ENCODE peak calls at places on chromosomes 11 and 22, in nine cellular contexts. P is SJSA1, N is tibial artery, E is fibroblast of mammary gland, U is stomach, J is dorsolateral prefrontal cortex, H is HCT116, C is right atrium auricular region, A is fibroblast of pulmonary artery. R is an unnamed sample.
A peak's percentile ranks its signal among the peaks of the same experiment; 100 is the strongest.

GRCh38 chr22:19494676-19495173 is 15.0 kb downstream of the CDC45 start:
- DNase-seq in P (no peak), N (no peak), E (no peak), U (no peak), J (no peak), H (no peak), C (no peak), A (no peak), R (no peak)

GRCh38 chr22:47620391-47620790 is 857.9 kb downstream of the TBC1D22A start:
- DNase-seq in P (no peak), N (no peak), E (no peak), U (peak; percentile 21), J (no peak), H (no peak), C (peak; percentile 53), A (no peak), R (no peak)

GRCh38 chr22:35572552-35572951 is 31.9 kb downstream of the RASD2 start:
- DNase-seq in P (no peak), N (no peak), E (no peak), U (no peak), J (no peak), H (no peak), C (no peak), A (no peak), R (no peak)

GRCh38 chr11:109120341-109120740 is 301.6 kb upstream of the C11orf87 start:
- DNase-seq in P (no peak), N (no peak), E (no peak), U (no peak), J (no peak), H (no peak), C (no peak), A (no peak), R (no peak)

GRCh38 chr11:75031224-75031753 is 42.6 kb downstream of the NEU3 start:
- DNase-seq in P (peak; percentile 4), N (no peak), E (peak; percentile 96), U (no peak), J (peak; percentile 61), H (no peak), C (no peak), A (peak; percentile 89), R (peak; percentile 92)

GRCh38 chr11:124970925-124971324 is 16.9 kb downstream of the CCDC15 start:
- DNase-seq in P (no peak), N (no peak), E (peak; percentile 48), U (no peak), J (no peak), H (peak; percentile 42), C (no peak), A (peak; percentile 62), R (peak; percentile 47)

GRCh38 chr22:27816552-27816951 is 15.0 kb upstream of the MN1 start:
- DNase-seq in P (no peak), N (no peak), E (no peak), U (no peak), J (no peak), H (no peak), C (no peak), A (no peak), R (no peak)

GRCh38 chr22:29519996-29520395 is 33.6 kb downstream of the THOC5 start:
- DNase-seq in P (no peak), N (no peak), E (no peak), U (no peak), J (no peak), H (no peak), C (no peak), A (no peak), R (no peak)

GRCh38 chr11:46529086-46529905 is 64.5 kb downstream of the AMBRA1 start:
- DNase-seq in P (peak; percentile 48), N (peak; percentile 54), E (peak; percentile 67), U (peak; percentile 71), J (peak; percentile 60), H (peak; percentile 49), C (peak; percentile 79), A (peak; percentile 73), R (peak; percentile 68)

GRCh38 chr11:107501713-107502112 is 44.1 kb upstream of the CWF19L2 start:
- DNase-seq in P (no peak), N (no peak), E (no peak), U (no peak), J (no peak), H (no peak), C (no peak), A (no peak), R (no peak)

DNA sequence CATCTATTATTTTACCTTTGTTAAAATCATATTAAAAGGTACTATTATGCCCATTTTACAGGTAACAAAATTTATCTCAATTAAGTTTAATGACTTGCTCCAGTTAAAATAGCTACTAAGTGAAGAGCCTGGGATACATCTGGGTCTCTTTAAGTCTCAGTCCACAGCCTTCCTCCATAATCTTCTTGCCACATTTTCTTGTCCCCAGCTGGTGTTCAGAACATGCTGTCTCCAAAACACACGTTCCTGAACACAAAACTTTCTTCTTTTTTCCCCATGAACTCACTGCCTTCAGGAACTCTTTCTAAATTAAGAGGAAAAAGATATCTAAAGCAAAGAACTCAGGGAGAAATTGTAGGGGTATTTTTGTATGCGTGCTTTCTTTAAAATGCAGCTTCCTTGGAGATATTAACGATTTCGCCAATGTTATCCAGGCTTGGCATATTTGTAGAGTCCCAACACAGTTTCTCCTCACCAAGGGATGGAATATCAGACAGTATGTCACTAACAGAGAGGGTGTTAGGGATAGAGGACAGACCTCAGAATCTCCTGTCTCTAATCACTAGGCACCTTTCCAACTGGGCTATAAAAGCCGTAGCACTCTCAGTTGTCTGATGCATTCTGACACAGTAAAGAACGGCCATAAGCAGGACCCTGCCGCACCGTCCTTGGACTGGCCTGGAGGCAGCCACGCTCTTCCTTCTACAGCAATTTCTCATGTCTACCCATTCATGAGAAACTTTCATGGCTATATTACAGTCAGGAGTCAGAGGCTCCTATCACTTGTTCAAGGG is 232.8 kb upstream of the BLID start:
- DNase-seq in P (no peak), N (no peak), E (no peak), U (no peak), J (no peak), H (no peak), C (no peak), A (no peak), R (no peak)
- H3K4me3 ChIP-seq in P (no peak overlapping the region), N (no peak overlapping the region), E (no peak overlapping the region), U (no peak overlapping the region), J (no peak overlapping the region), H (no peak overlapping the region), C (no peak overlapping the region), A (no peak overlapping the region), R (no peak overlapping the region)

GRCh38 chr22:36658900-36659299 is 44.7 kb downstream of the CACNG2 start:
- DNase-seq in P (no peak), N (no peak), E (no peak), U (no peak), J (no peak), H (no peak), C (no peak), A (no peak), R (peak; percentile 10)

GRCh38 chr22:36660931-36661330 is 42.6 kb downstream of the CACNG2 start:
- DNase-seq in P (no peak), N (no peak), E (no peak), U (no peak), J (no peak), H (no peak), C (no peak), A (no peak), R (no peak)

GRCh38 chr22:36660510-36660840 is 43.1 kb downstream of the CACNG2 start:
- DNase-seq in P (no peak), N (no peak), E (no peak), U (no peak), J (no peak), H (no peak), C (no peak), A (no peak), R (no peak)

GRCh38 chr22:36662981-36663380 is 40.6 kb downstream of the CACNG2 start:
- DNase-seq in P (no peak), N (no peak), E (no peak), U (no peak), J (no peak), H (no peak), C (no peak), A (no peak), R (no peak)

GRCh38 chr22:36659762-36660509 is 43.6 kb downstream of the CACNG2 start:
- DNase-seq in P (peak; percentile 98), N (peak; percentile 96), E (peak; percentile 87), U (peak; percentile 88), J (peak; percentile 99), H (peak; percentile 91), C (peak; percentile 91), A (peak; percentile 88), R (peak; percentile 96)
- H3K4me3 ChIP-seq in P (peak overlapping the region; percentile 18), N (peak overlapping the region; percentile 27), E (no peak overlapping the region), U (no peak overlapping the region), J (peak overlapping the region; percentile 1), H (peak overlapping the region; percentile 53), C (no peak overlapping the region), A (no peak overlapping the region), R (peak overlapping the region; percentile 33)

GRCh38 chr22:39815882-39816395 is 77.6 kb downstream of the ENTHD1 start:
- DNase-seq in P (no peak), N (peak; percentile 28), E (peak; percentile 42), U (no peak), J (no peak), H (no peak), C (no peak), A (no peak), R (no peak)
- H3K4me3 ChIP-seq in P (no peak overlapping the region), N (no peak overlapping the region), E (no peak overlapping the region), U (no peak overlapping the region), J (no peak overlapping the region), H (no peak overlapping the region), C (no peak overlapping the region), A (no peak overlapping the region), R (no peak overlapping the region)

GRCh38 chr11:64339319-64339718 is 685 bp upstream of the CCDC88B start:
- DNase-seq in P (no peak), N (no peak), E (no peak), U (no peak), J (no peak), H (no peak), C (no peak), A (no peak), R (no peak)

GRCh38 chr11:64341851-64342791 is 2.1 kb downstream of the CCDC88B start:
- DNase-seq in P (peak; percentile 64), N (peak; percentile 73), E (peak; percentile 80), U (peak; percentile 96), J (peak; percentile 83), H (peak; percentile 80), C (peak; percentile 85), A (peak; percentile 87), R (peak; percentile 96)

GRCh38 chr11:64341429-64341828 is 1.4 kb downstream of the CCDC88B start:
- DNase-seq in P (no peak), N (no peak), E (no peak), U (no peak), J (no peak), H (no peak), C (no peak), A (no peak), R (no peak)

GRCh38 chr11:64339754-64340408 is at the start of gene CCDC88B:
- DNase-seq in P (no peak), N (peak; percentile 59), E (no peak), U (peak; percentile 66), J (no peak), H (no peak), C (no peak), A (no peak), R (no peak)

DNA sequence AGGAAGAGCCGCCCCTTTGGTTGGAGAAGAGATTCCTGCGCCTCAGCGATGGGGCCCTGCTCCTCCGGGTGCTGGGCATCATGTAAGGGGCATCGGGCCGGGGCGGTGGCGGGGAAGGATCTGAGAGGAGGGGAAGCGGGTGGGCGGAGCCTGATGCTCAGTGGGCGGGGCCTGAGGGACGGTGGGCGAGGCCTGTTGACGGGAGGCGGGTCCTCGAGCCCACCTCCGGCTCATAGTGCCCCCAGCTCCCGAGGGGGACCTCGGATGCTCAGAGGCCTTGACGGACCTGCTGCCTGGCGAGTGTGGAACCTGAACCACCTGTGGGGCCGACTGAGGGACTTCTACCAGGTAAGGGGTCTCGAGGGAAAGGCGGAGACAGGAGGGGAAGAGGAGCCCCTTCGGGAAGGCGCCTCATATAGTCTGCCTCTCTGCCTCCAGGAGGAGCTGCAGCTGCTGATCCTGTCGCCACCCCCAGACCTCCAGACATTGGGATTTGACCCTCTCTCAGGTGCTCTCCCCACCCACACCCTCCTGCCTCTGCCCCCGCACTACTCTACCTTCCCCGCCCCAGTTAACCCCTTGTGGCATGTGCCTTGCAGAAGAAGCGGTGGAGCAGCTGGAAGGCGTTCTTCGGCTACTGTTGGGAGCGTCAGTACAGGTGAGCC is 799 bp downstream of the CCDC88B start:
- DNase-seq in P (no peak), N (no peak), E (no peak), U (peak; percentile 61), J (no peak), H (no peak), C (no peak), A (no peak), R (peak; percentile 25)
- H3K4me3 ChIP-seq in P (no peak overlapping the region), N (peak overlapping the region; percentile 14), E (no peak overlapping the region), U (peak overlapping the region; percentile 26), J (peak overlapping the region; percentile 35), H (no peak overlapping the region), C (peak overlapping the region; percentile 13), A (no peak overlapping the region), R (no peak overlapping the region)